ENCODE peak calls at places on chromosomes 7 and 10, in five cellular contexts. One of them, this sample, is unnamed.

GRCh38 chr10:129445445-129445844 is 21.6 kb upstream of the MGMT start:
- DNase-seq in choroid plexus epithelial cell: no peak
- DNase-seq in thoracic aorta: no peak
- DNase-seq in stimulated activated CD8-positive, alpha-beta memory T cell treated with anti-CD3 and anti-CD28 coated beads, Interleukin-15, amount 100 ng/mL, for 4 hours: no peak
- DNase-seq in kidney tubule cell: no peak
- DNase-seq in this sample: no peak

GRCh38 chr10:4725917-4726606 is 99.9 kb upstream of the AKR1E2 start:
- DNase-seq in choroid plexus epithelial cell: peak; percentile 83
- DNase-seq in thoracic aorta: no peak
- DNase-seq in stimulated activated CD8-positive, alpha-beta memory T cell treated with anti-CD3 and anti-CD28 coated beads, Interleukin-15, amount 100 ng/mL, for 4 hours: no peak
- DNase-seq in kidney tubule cell: peak; percentile 96
- DNase-seq in this sample: no peak

GRCh38 chr7:674454-675410 is 51.8 kb upstream of the DNAAF5 start:
- DNase-seq in choroid plexus epithelial cell: no peak
- DNase-seq in thoracic aorta: no peak
- DNase-seq in stimulated activated CD8-positive, alpha-beta memory T cell treated with anti-CD3 and anti-CD28 coated beads, Interleukin-15, amount 100 ng/mL, for 4 hours: no peak
- DNase-seq in kidney tubule cell: no peak
- DNase-seq in this sample: no peak

GRCh38 chr7:114663502-114663901 is 248.9 kb downstream of the FOXP2 start:
- DNase-seq in choroid plexus epithelial cell: peak; percentile 73
- DNase-seq in thoracic aorta: no peak
- DNase-seq in stimulated activated CD8-positive, alpha-beta memory T cell treated with anti-CD3 and anti-CD28 coated beads, Interleukin-15, amount 100 ng/mL, for 4 hours: no peak
- DNase-seq in kidney tubule cell: peak; percentile 34
- DNase-seq in this sample: no peak

GRCh38 chr7:134649231-134649775 is 2.6 kb downstream of the BPGM start:
- DNase-seq in choroid plexus epithelial cell: peak; percentile 56
- DNase-seq in thoracic aorta: no peak
- DNase-seq in stimulated activated CD8-positive, alpha-beta memory T cell treated with anti-CD3 and anti-CD28 coated beads, Interleukin-15, amount 100 ng/mL, for 4 hours: no peak
- DNase-seq in kidney tubule cell: no peak
- DNase-seq in this sample: no peak

GRCh38 chr7:126637538-126637937 is 615.2 kb downstream of the GRM8 start:
- DNase-seq in choroid plexus epithelial cell: no peak
- DNase-seq in thoracic aorta: no peak
- DNase-seq in stimulated activated CD8-positive, alpha-beta memory T cell treated with anti-CD3 and anti-CD28 coated beads, Interleukin-15, amount 100 ng/mL, for 4 hours: no peak
- DNase-seq in kidney tubule cell: no peak
- DNase-seq in this sample: no peak

GRCh38 chr10:19826712-19827111 is 10.5 kb downstream of the PLXDC2 start:
- DNase-seq in choroid plexus epithelial cell: peak; percentile 88
- DNase-seq in thoracic aorta: no peak
- DNase-seq in stimulated activated CD8-positive, alpha-beta memory T cell treated with anti-CD3 and anti-CD28 coated beads, Interleukin-15, amount 100 ng/mL, for 4 hours: no peak
- DNase-seq in kidney tubule cell: no peak
- DNase-seq in this sample: no peak

GRCh38 chr10:24894309-24894708 is 58.1 kb downstream of the PRTFDC1 start:
- DNase-seq in choroid plexus epithelial cell: peak; percentile 95
- DNase-seq in thoracic aorta: no peak
- DNase-seq in stimulated activated CD8-positive, alpha-beta memory T cell treated with anti-CD3 and anti-CD28 coated beads, Interleukin-15, amount 100 ng/mL, for 4 hours: no peak
- DNase-seq in kidney tubule cell: peak; percentile 87
- DNase-seq in this sample: no peak

GRCh38 chr10:14296081-14296709 is 34.5 kb downstream of the FRMD4A start:
- DNase-seq in choroid plexus epithelial cell: peak; percentile 57
- DNase-seq in thoracic aorta: no peak
- DNase-seq in stimulated activated CD8-positive, alpha-beta memory T cell treated with anti-CD3 and anti-CD28 coated beads, Interleukin-15, amount 100 ng/mL, for 4 hours: no peak
- DNase-seq in kidney tubule cell: peak; percentile 2
- DNase-seq in this sample: no peak

GRCh38 chr7:41847641-41848040 is 144.8 kb upstream of the INHBA start:
- DNase-seq in choroid plexus epithelial cell: no peak
- DNase-seq in thoracic aorta: no peak
- DNase-seq in stimulated activated CD8-positive, alpha-beta memory T cell treated with anti-CD3 and anti-CD28 coated beads, Interleukin-15, amount 100 ng/mL, for 4 hours: no peak
- DNase-seq in kidney tubule cell: no peak
- DNase-seq in this sample: no peak

GRCh38 chr7:22990588-22990949 is 23.4 kb downstream of the HYCC1 start:
- DNase-seq in choroid plexus epithelial cell: peak; percentile 60
- DNase-seq in thoracic aorta: no peak
- DNase-seq in stimulated activated CD8-positive, alpha-beta memory T cell treated with anti-CD3 and anti-CD28 coated beads, Interleukin-15, amount 100 ng/mL, for 4 hours: no peak
- DNase-seq in kidney tubule cell: peak; percentile 65
- DNase-seq in this sample: no peak

GRCh38 chr7:1058821-1059199 is 14.5 kb downstream of the GPR146 start:
- DNase-seq in choroid plexus epithelial cell: peak; percentile 14
- DNase-seq in thoracic aorta: no peak
- DNase-seq in stimulated activated CD8-positive, alpha-beta memory T cell treated with anti-CD3 and anti-CD28 coated beads, Interleukin-15, amount 100 ng/mL, for 4 hours: no peak
- DNase-seq in kidney tubule cell: no peak
- DNase-seq in this sample: no peak

GRCh38 chr7:92446869-92447238 is 428 bp upstream of the GATAD1 start:
- DNase-seq in choroid plexus epithelial cell: no peak
- DNase-seq in thoracic aorta: no peak
- DNase-seq in stimulated activated CD8-positive, alpha-beta memory T cell treated with anti-CD3 and anti-CD28 coated beads, Interleukin-15, amount 100 ng/mL, for 4 hours: no peak
- DNase-seq in kidney tubule cell: no peak
- DNase-seq in this sample: no peak

GRCh38 chr7:98354511-98355249 is 46.2 kb downstream of the BAIAP2L1 start:
- DNase-seq in choroid plexus epithelial cell: peak; percentile 87
- DNase-seq in thoracic aorta: no peak
- DNase-seq in stimulated activated CD8-positive, alpha-beta memory T cell treated with anti-CD3 and anti-CD28 coated beads, Interleukin-15, amount 100 ng/mL, for 4 hours: no peak
- DNase-seq in kidney tubule cell: peak; percentile 97
- DNase-seq in this sample: no peak

GRCh38 chr10:20841419-20841818 is 55.7 kb downstream of the NEBL start:
- DNase-seq in choroid plexus epithelial cell: no peak
- DNase-seq in thoracic aorta: no peak
- DNase-seq in stimulated activated CD8-positive, alpha-beta memory T cell treated with anti-CD3 and anti-CD28 coated beads, Interleukin-15, amount 100 ng/mL, for 4 hours: no peak
- DNase-seq in kidney tubule cell: no peak
- DNase-seq in this sample: no peak

GRCh38 chr10:98488669-98489430 is 42.1 kb upstream of the HPS1 start:
- DNase-seq in choroid plexus epithelial cell: no peak
- DNase-seq in thoracic aorta: no peak
- DNase-seq in stimulated activated CD8-positive, alpha-beta memory T cell treated with anti-CD3 and anti-CD28 coated beads, Interleukin-15, amount 100 ng/mL, for 4 hours: no peak
- DNase-seq in kidney tubule cell: no peak
- DNase-seq in this sample: no peak

GRCh38 chr10:75461672-75462649 is 30.5 kb downstream of the LRMDA start:
- DNase-seq in choroid plexus epithelial cell: no peak
- DNase-seq in thoracic aorta: no peak
- DNase-seq in stimulated activated CD8-positive, alpha-beta memory T cell treated with anti-CD3 and anti-CD28 coated beads, Interleukin-15, amount 100 ng/mL, for 4 hours: no peak
- DNase-seq in kidney tubule cell: no peak
- DNase-seq in this sample: no peak

GRCh38 chr10:74418285-74418872 is 267.4 kb downstream of the ADK start:
- DNase-seq in choroid plexus epithelial cell: peak; percentile 29
- DNase-seq in thoracic aorta: no peak
- DNase-seq in stimulated activated CD8-positive, alpha-beta memory T cell treated with anti-CD3 and anti-CD28 coated beads, Interleukin-15, amount 100 ng/mL, for 4 hours: no peak
- DNase-seq in kidney tubule cell: peak; percentile 26
- DNase-seq in this sample: no peak

GRCh38 chr10:117745301-117745700 is 202.8 kb downstream of the EMX2 start:
- DNase-seq in choroid plexus epithelial cell: no peak
- DNase-seq in thoracic aorta: no peak
- DNase-seq in stimulated activated CD8-positive, alpha-beta memory T cell treated with anti-CD3 and anti-CD28 coated beads, Interleukin-15, amount 100 ng/mL, for 4 hours: no peak
- DNase-seq in kidney tubule cell: no peak
- DNase-seq in this sample: no peak

GRCh38 chr7:94297397-94297838 is 97.3 kb upstream of the COL1A2 start:
- DNase-seq in choroid plexus epithelial cell: peak; percentile 95
- DNase-seq in thoracic aorta: peak; percentile 66
- DNase-seq in stimulated activated CD8-positive, alpha-beta memory T cell treated with anti-CD3 and anti-CD28 coated beads, Interleukin-15, amount 100 ng/mL, for 4 hours: no peak
- DNase-seq in kidney tubule cell: peak; percentile 81
- DNase-seq in this sample: no peak

GRCh38 chr7:369476-369980 is 79.6 kb downstream of the FOXL3 start:
- DNase-seq in choroid plexus epithelial cell: no peak
- DNase-seq in thoracic aorta: no peak
- DNase-seq in stimulated activated CD8-positive, alpha-beta memory T cell treated with anti-CD3 and anti-CD28 coated beads, Interleukin-15, amount 100 ng/mL, for 4 hours: no peak
- DNase-seq in kidney tubule cell: no peak
- DNase-seq in this sample: no peak